ENCODE peak calls at places on chromosomes 12 and 14, in seven cellular contexts. One of them, this sample, is unnamed.
A peak's percentile ranks its signal among the peaks of the same experiment; 100 is the strongest.

GRCh38 chr12:69330475-69331473 is 17.4 kb upstream of the LYZ start:
- DNase-seq in astrocyte of the cerebellum: no peak
- DNase-seq in left ventricle myocardium inferior: no peak
- DNase-seq in CD8-positive, alpha-beta T cell: peak; percentile 63
- DNase-seq in choroid plexus epithelial cell: peak; percentile 18
- DNase-seq in Calu3: peak; percentile 49
- DNase-seq in progenitor cell of endocrine pancreas: no peak
- DNase-seq in this sample: peak; percentile 46

GRCh38 chr12:126182619-126183236 is 1117.5 kb downstream of the AACS start:
- DNase-seq in choroid plexus epithelial cell: no peak
- DNase-seq in Calu3: no peak
- DNase-seq in progenitor cell of endocrine pancreas: no peak
- DNase-seq in astrocyte of the cerebellum: peak; percentile 29
- DNase-seq in left ventricle myocardium inferior: no peak
- DNase-seq in CD8-positive, alpha-beta T cell: no peak
- DNase-seq in this sample: no peak

GRCh38 chr12:3202734-3203446 is 125.7 kb downstream of the TSPAN9 start:
- DNase-seq in Calu3: peak; percentile 61
- DNase-seq in CD8-positive, alpha-beta T cell: peak; percentile 20
- DNase-seq in progenitor cell of endocrine pancreas: peak; percentile 82
- DNase-seq in choroid plexus epithelial cell: peak; percentile 51
- DNase-seq in astrocyte of the cerebellum: no peak
- DNase-seq in left ventricle myocardium inferior: no peak
- DNase-seq in this sample: peak; percentile 22

GRCh38 chr12:91703884-91704283 is 441.8 kb downstream of the BTG1 start:
- DNase-seq in astrocyte of the cerebellum: no peak
- DNase-seq in CD8-positive, alpha-beta T cell: no peak
- DNase-seq in choroid plexus epithelial cell: no peak
- DNase-seq in Calu3: no peak
- DNase-seq in progenitor cell of endocrine pancreas: no peak
- DNase-seq in left ventricle myocardium inferior: no peak
- DNase-seq in this sample: no peak

GRCh38 chr12:54193437-54193836 is 4.7 kb upstream of the SMUG1 start:
- DNase-seq in CD8-positive, alpha-beta T cell: no peak
- DNase-seq in left ventricle myocardium inferior: no peak
- DNase-seq in progenitor cell of endocrine pancreas: no peak
- DNase-seq in astrocyte of the cerebellum: no peak
- DNase-seq in choroid plexus epithelial cell: no peak
- DNase-seq in Calu3: no peak
- DNase-seq in this sample: no peak

GRCh38 chr14:37594238-37594915 is 672 bp downstream of the FOXA1 start:
- DNase-seq in choroid plexus epithelial cell: peak; percentile 83
- DNase-seq in CD8-positive, alpha-beta T cell: no peak
- DNase-seq in left ventricle myocardium inferior: no peak
- DNase-seq in Calu3: peak; percentile 83
- DNase-seq in progenitor cell of endocrine pancreas: peak; percentile 75
- DNase-seq in astrocyte of the cerebellum: peak; percentile 61
- DNase-seq in this sample: no peak

GRCh38 chr12:54214553-54215374 is 26.0 kb upstream of the SMUG1 start:
- DNase-seq in progenitor cell of endocrine pancreas: peak; percentile 81
- DNase-seq in astrocyte of the cerebellum: peak; percentile 66
- DNase-seq in left ventricle myocardium inferior: peak; percentile 83
- DNase-seq in CD8-positive, alpha-beta T cell: peak; percentile 82
- DNase-seq in Calu3: peak; percentile 96
- DNase-seq in choroid plexus epithelial cell: peak; percentile 93
- DNase-seq in this sample: peak; percentile 88

GRCh38 chr12:29306267-29306666 is 74.7 kb downstream of the ERGIC2 start:
- DNase-seq in progenitor cell of endocrine pancreas: no peak
- DNase-seq in left ventricle myocardium inferior: no peak
- DNase-seq in choroid plexus epithelial cell: no peak
- DNase-seq in Calu3: no peak
- DNase-seq in astrocyte of the cerebellum: no peak
- DNase-seq in CD8-positive, alpha-beta T cell: no peak
- DNase-seq in this sample: no peak

GRCh38 chr12:41333988-41334387 is 145.9 kb downstream of the PDZRN4 start:
- DNase-seq in Calu3: no peak
- DNase-seq in left ventricle myocardium inferior: no peak
- DNase-seq in progenitor cell of endocrine pancreas: no peak
- DNase-seq in astrocyte of the cerebellum: no peak
- DNase-seq in choroid plexus epithelial cell: no peak
- DNase-seq in CD8-positive, alpha-beta T cell: no peak
- DNase-seq in this sample: no peak

GRCh38 chr14:51552768-51553426 is 98.8 kb upstream of the FRMD6 start:
- DNase-seq in left ventricle myocardium inferior: no peak
- DNase-seq in CD8-positive, alpha-beta T cell: no peak
- DNase-seq in progenitor cell of endocrine pancreas: no peak
- DNase-seq in choroid plexus epithelial cell: no peak
- DNase-seq in Calu3: peak; percentile 24
- DNase-seq in astrocyte of the cerebellum: no peak
- DNase-seq in this sample: no peak

GRCh38 chr14:99512571-99513182 is 31.5 kb downstream of the CCNK start:
- DNase-seq in astrocyte of the cerebellum: no peak
- DNase-seq in progenitor cell of endocrine pancreas: no peak
- DNase-seq in left ventricle myocardium inferior: no peak
- DNase-seq in Calu3: no peak
- DNase-seq in CD8-positive, alpha-beta T cell: no peak
- DNase-seq in choroid plexus epithelial cell: no peak
- DNase-seq in this sample: no peak

GRCh38 chr12:101738920-101739665 is at the start of gene SYCP3:
- DNase-seq in progenitor cell of endocrine pancreas: no peak
- DNase-seq in astrocyte of the cerebellum: no peak
- DNase-seq in left ventricle myocardium inferior: no peak
- DNase-seq in Calu3: no peak
- DNase-seq in CD8-positive, alpha-beta T cell: no peak
- DNase-seq in choroid plexus epithelial cell: no peak
- DNase-seq in this sample: no peak

GRCh38 chr12:31369712-31370521 is 44.0 kb upstream of the SINHCAF start:
- DNase-seq in choroid plexus epithelial cell: peak; percentile 69
- DNase-seq in left ventricle myocardium inferior: peak; percentile 19
- DNase-seq in Calu3: no peak
- DNase-seq in progenitor cell of endocrine pancreas: no peak
- DNase-seq in astrocyte of the cerebellum: no peak
- DNase-seq in CD8-positive, alpha-beta T cell: no peak
- DNase-seq in this sample: no peak

GRCh38 chr14:55160989-55161388 is 30.4 kb downstream of the DLGAP5 start:
- DNase-seq in Calu3: no peak
- DNase-seq in CD8-positive, alpha-beta T cell: no peak
- DNase-seq in astrocyte of the cerebellum: peak; percentile 39
- DNase-seq in progenitor cell of endocrine pancreas: no peak
- DNase-seq in left ventricle myocardium inferior: no peak
- DNase-seq in choroid plexus epithelial cell: peak; percentile 72
- DNase-seq in this sample: no peak

GRCh38 chr12:30138483-30138882 is 354.7 kb upstream of the TMTC1 start:
- DNase-seq in astrocyte of the cerebellum: no peak
- DNase-seq in CD8-positive, alpha-beta T cell: no peak
- DNase-seq in progenitor cell of endocrine pancreas: no peak
- DNase-seq in left ventricle myocardium inferior: no peak
- DNase-seq in choroid plexus epithelial cell: peak; percentile 69
- DNase-seq in Calu3: no peak
- DNase-seq in this sample: no peak

GRCh38 chr12:106123110-106123509 is 15.6 kb downstream of the NUAK1 start:
- DNase-seq in Calu3: no peak
- DNase-seq in choroid plexus epithelial cell: no peak
- DNase-seq in left ventricle myocardium inferior: no peak
- DNase-seq in CD8-positive, alpha-beta T cell: no peak
- DNase-seq in progenitor cell of endocrine pancreas: no peak
- DNase-seq in astrocyte of the cerebellum: no peak
- DNase-seq in this sample: no peak

GRCh38 chr12:47820631-47821345 is 1.1 kb upstream of the HDAC7 start:
- DNase-seq in choroid plexus epithelial cell: peak; percentile 97
- DNase-seq in CD8-positive, alpha-beta T cell: no peak
- DNase-seq in Calu3: peak; percentile 63
- DNase-seq in progenitor cell of endocrine pancreas: peak; percentile 46
- DNase-seq in left ventricle myocardium inferior: peak; percentile 85
- DNase-seq in astrocyte of the cerebellum: peak; percentile 90
- DNase-seq in this sample: no peak

GRCh38 chr12:64124511-64125197 is 97.4 kb downstream of the KICS2 start:
- DNase-seq in progenitor cell of endocrine pancreas: no peak
- DNase-seq in left ventricle myocardium inferior: no peak
- DNase-seq in CD8-positive, alpha-beta T cell: no peak
- DNase-seq in Calu3: no peak
- DNase-seq in choroid plexus epithelial cell: peak; percentile 72
- DNase-seq in astrocyte of the cerebellum: no peak
- DNase-seq in this sample: no peak

GRCh38 chr12:102061096-102061555 is 665 bp downstream of the WASHC3 start:
- DNase-seq in Calu3: no peak
- DNase-seq in left ventricle myocardium inferior: no peak
- DNase-seq in astrocyte of the cerebellum: no peak
- DNase-seq in progenitor cell of endocrine pancreas: no peak
- DNase-seq in CD8-positive, alpha-beta T cell: no peak
- DNase-seq in choroid plexus epithelial cell: peak; percentile 38
- DNase-seq in this sample: peak; percentile 29

GRCh38 chr12:88052686-88053085 is 23.5 kb upstream of the C12orf50 start:
- DNase-seq in CD8-positive, alpha-beta T cell: no peak
- DNase-seq in choroid plexus epithelial cell: peak; percentile 78
- DNase-seq in astrocyte of the cerebellum: no peak
- DNase-seq in progenitor cell of endocrine pancreas: no peak
- DNase-seq in left ventricle myocardium inferior: no peak
- DNase-seq in Calu3: peak; percentile 49
- DNase-seq in this sample: no peak

GRCh38 chr12:88420460-88420859 is 159.8 kb downstream of the KITLG start:
- DNase-seq in CD8-positive, alpha-beta T cell: no peak
- DNase-seq in choroid plexus epithelial cell: peak; percentile 93
- DNase-seq in astrocyte of the cerebellum: peak; percentile 78
- DNase-seq in progenitor cell of endocrine pancreas: no peak
- DNase-seq in left ventricle myocardium inferior: no peak
- DNase-seq in Calu3: no peak
- DNase-seq in this sample: no peak

GRCh38 chr12:12952036-12952435 is at the start of gene GPRC5D:
- DNase-seq in Calu3: no peak
- DNase-seq in left ventricle myocardium inferior: no peak
- DNase-seq in CD8-positive, alpha-beta T cell: no peak
- DNase-seq in progenitor cell of endocrine pancreas: no peak
- DNase-seq in astrocyte of the cerebellum: no peak
- DNase-seq in choroid plexus epithelial cell: no peak
- DNase-seq in this sample: no peak

GRCh38 chr12:104410786-104411185 is 46.0 kb upstream of the CHST11 start:
- DNase-seq in choroid plexus epithelial cell: no peak
- DNase-seq in CD8-positive, alpha-beta T cell: no peak
- DNase-seq in progenitor cell of endocrine pancreas: no peak
- DNase-seq in left ventricle myocardium inferior: no peak
- DNase-seq in astrocyte of the cerebellum: no peak
- DNase-seq in Calu3: no peak
- DNase-seq in this sample: no peak

GRCh38 chr12:11892065-11892391 is 178.7 kb upstream of the BCL2L14 start:
- DNase-seq in progenitor cell of endocrine pancreas: no peak
- DNase-seq in choroid plexus epithelial cell: no peak
- DNase-seq in Calu3: no peak
- DNase-seq in left ventricle myocardium inferior: no peak
- DNase-seq in astrocyte of the cerebellum: no peak
- DNase-seq in CD8-positive, alpha-beta T cell: no peak
- DNase-seq in this sample: no peak

GRCh38 chr12:24852420-24852819 is 96.5 kb downstream of the BCAT1 start:
- DNase-seq in left ventricle myocardium inferior: no peak
- DNase-seq in CD8-positive, alpha-beta T cell: no peak
- DNase-seq in Calu3: no peak
- DNase-seq in astrocyte of the cerebellum: no peak
- DNase-seq in choroid plexus epithelial cell: peak; percentile 35
- DNase-seq in progenitor cell of endocrine pancreas: no peak
- DNase-seq in this sample: no peak
- TF ChIP-seq CTCF in left ventricle myocardium inferior: peak; percentile 44
- TF ChIP-seq CTCF in CD8-positive, alpha-beta T cell: no peak
- TF ChIP-seq CTCF in Calu3: peak; percentile 18
- TF ChIP-seq CTCF in astrocyte of the cerebellum: peak; percentile 10
- TF ChIP-seq CTCF in choroid plexus epithelial cell: peak; percentile 52
- TF ChIP-seq CTCF in progenitor cell of endocrine pancreas: peak; percentile 66
- TF ChIP-seq CTCF in this sample: no peak

GRCh38 chr14:69363055-69363454 is 35.0 kb downstream of the ERH start:
- DNase-seq in left ventricle myocardium inferior: peak; percentile 33
- DNase-seq in astrocyte of the cerebellum: peak; percentile 18
- DNase-seq in choroid plexus epithelial cell: peak; percentile 61
- DNase-seq in progenitor cell of endocrine pancreas: no peak
- DNase-seq in Calu3: no peak
- DNase-seq in CD8-positive, alpha-beta T cell: no peak
- DNase-seq in this sample: no peak
- TF ChIP-seq CTCF in left ventricle myocardium inferior: peak; percentile 68
- TF ChIP-seq CTCF in astrocyte of the cerebellum: peak; percentile 65
- TF ChIP-seq CTCF in choroid plexus epithelial cell: peak; percentile 75
- TF ChIP-seq CTCF in progenitor cell of endocrine pancreas: peak; percentile 37
- TF ChIP-seq CTCF in Calu3: no peak
- TF ChIP-seq CTCF in CD8-positive, alpha-beta T cell: no peak
- TF ChIP-seq CTCF in this sample: no peak

GRCh38 chr14:68898248-68899032 is 80.7 kb downstream of the ACTN1 start:
- DNase-seq in astrocyte of the cerebellum: no peak
- DNase-seq in CD8-positive, alpha-beta T cell: no peak
- DNase-seq in left ventricle myocardium inferior: no peak
- DNase-seq in choroid plexus epithelial cell: no peak
- DNase-seq in progenitor cell of endocrine pancreas: no peak
- DNase-seq in Calu3: no peak
- DNase-seq in this sample: no peak
- TF ChIP-seq CTCF in astrocyte of the cerebellum: no peak
- TF ChIP-seq CTCF in CD8-positive, alpha-beta T cell: no peak
- TF ChIP-seq CTCF in left ventricle myocardium inferior: no peak
- TF ChIP-seq CTCF in choroid plexus epithelial cell: no peak
- TF ChIP-seq CTCF in progenitor cell of endocrine pancreas: no peak
- TF ChIP-seq CTCF in Calu3: no peak
- TF ChIP-seq CTCF in this sample: no peak

GRCh38 chr12:203462-204260 is 10.3 kb downstream of the SLC6A12 start:
- DNase-seq in choroid plexus epithelial cell: no peak
- DNase-seq in Calu3: no peak
- DNase-seq in CD8-positive, alpha-beta T cell: no peak
- DNase-seq in astrocyte of the cerebellum: no peak
- DNase-seq in left ventricle myocardium inferior: peak; percentile 39
- DNase-seq in progenitor cell of endocrine pancreas: peak; percentile 74
- DNase-seq in this sample: no peak
- TF ChIP-seq CTCF in choroid plexus epithelial cell: peak; percentile 11
- TF ChIP-seq CTCF in Calu3: no peak
- TF ChIP-seq CTCF in CD8-positive, alpha-beta T cell: no peak
- TF ChIP-seq CTCF in astrocyte of the cerebellum: no peak
- TF ChIP-seq CTCF in left ventricle myocardium inferior: peak; percentile 48
- TF ChIP-seq CTCF in progenitor cell of endocrine pancreas: peak; percentile 60
- TF ChIP-seq CTCF in this sample: no peak

GRCh38 chr14:35944847-35945246 is 118.7 kb downstream of the BRMS1L start:
- DNase-seq in choroid plexus epithelial cell: no peak
- DNase-seq in Calu3: peak; percentile 62
- DNase-seq in astrocyte of the cerebellum: no peak
- DNase-seq in left ventricle myocardium inferior: no peak
- DNase-seq in progenitor cell of endocrine pancreas: no peak
- DNase-seq in CD8-positive, alpha-beta T cell: no peak
- DNase-seq in this sample: no peak
- TF ChIP-seq CTCF in choroid plexus epithelial cell: no peak
- TF ChIP-seq CTCF in Calu3: no peak
- TF ChIP-seq CTCF in astrocyte of the cerebellum: no peak
- TF ChIP-seq CTCF in left ventricle myocardium inferior: no peak
- TF ChIP-seq CTCF in progenitor cell of endocrine pancreas: peak; percentile 40
- TF ChIP-seq CTCF in CD8-positive, alpha-beta T cell: no peak
- TF ChIP-seq CTCF in this sample: no peak

GRCh38 chr12:76080729-76081415 is 3.6 kb downstream of the NAP1L1 start:
- DNase-seq in Calu3: peak; percentile 18
- DNase-seq in progenitor cell of endocrine pancreas: no peak
- DNase-seq in astrocyte of the cerebellum: no peak
- DNase-seq in choroid plexus epithelial cell: peak; percentile 20
- DNase-seq in left ventricle myocardium inferior: no peak
- DNase-seq in CD8-positive, alpha-beta T cell: no peak
- DNase-seq in this sample: no peak
- TF ChIP-seq CTCF in Calu3: peak; percentile 35
- TF ChIP-seq CTCF in progenitor cell of endocrine pancreas: peak; percentile 42
- TF ChIP-seq CTCF in astrocyte of the cerebellum: no peak
- TF ChIP-seq CTCF in choroid plexus epithelial cell: peak; percentile 45
- TF ChIP-seq CTCF in left ventricle myocardium inferior: no peak
- TF ChIP-seq CTCF in CD8-positive, alpha-beta T cell: peak; percentile 17
- TF ChIP-seq CTCF in this sample: no peak